ENCODE peak calls at places on chromosomes 4 and X, in four cellular contexts. H, B, R and W are unnamed samples.

GRCh38 chr4:140069068-140069467 is 84.9 kb downstream of the MAML3 start:
- DNase-seq in B (no peak), H (no peak), R (no peak), W (no peak)

GRCh38 chrX:123899701-123900100 is 39.8 kb downstream of the XIAP start:
- DNase-seq in H (no peak), B (no peak), R (no peak), W (no peak)

GRCh38 chr4:121182296-121182695 is 18.2 kb upstream of the TNIP3 start:
- DNase-seq in R (no peak), B (no peak), H (no peak), W (no peak)

GRCh38 chrX:14056201-14056600 is 26.5 kb upstream of the GEMIN8 start:
- DNase-seq in R (no peak), B (no peak), H (no peak), W (no peak)

GRCh38 chrX:132118361-132118760 is 9.5 kb downstream of the FRMD7 start:
- DNase-seq in B (no peak), R (peak), H (no peak), W (no peak)

GRCh38 chr4:87270144-87270543 is 49.7 kb upstream of the KLHL8 start:
- DNase-seq in H (peak), R (peak), B (peak), W (peak)

GRCh38 chrX:125198546-125198945 is 121.1 kb upstream of the TEX13C start:
- DNase-seq in H (no peak), B (no peak), R (no peak), W (no peak)

GRCh38 chr4:58825278-58825677 is 1715.1 kb upstream of the IGFBP7 start:
- DNase-seq in R (no peak), H (no peak), B (no peak), W (no peak)

GRCh38 chrX:1727531-1728027 is 112.7 kb downstream of the ASMT start:
- DNase-seq in B (no peak), R (peak), H (no peak), W (no peak)

GRCh38 chrX:13652256-13653021 is 502 bp upstream of the TCEANC start:
- DNase-seq in B (no peak), R (no peak), H (no peak), W (peak)

GRCh38 chr4:110620352-110621327 is 2.2 kb downstream of the PITX2 start:
- DNase-seq in H (peak), R (peak), B (no peak), W (no peak)

GRCh38 chr4:177528620-177529019 is 86.4 kb upstream of the AGA start:
- DNase-seq in R (no peak), H (no peak), B (no peak), W (no peak)

GRCh38 chr4:113290666-113291065 is 241.2 kb downstream of the ANK2 start:
- DNase-seq in H (no peak), B (no peak), R (no peak), W (no peak)

GRCh38 chrX:153944140-153944799 is at the start of gene RENBP:
- DNase-seq in H (no peak), B (peak), R (peak), W (no peak)

GRCh38 chr4:53804719-53805118 is 213.4 kb upstream of the LNX1 start:
- DNase-seq in H (no peak), B (peak), R (peak), W (no peak)

GRCh38 chr4:184472540-184473264 is 1.6 kb downstream of the IRF2 start:
- DNase-seq in B (peak), H (peak), R (peak), W (no peak)

GRCh38 chrX:148878371-148878770 is 378.0 kb downstream of the AFF2 start:
- DNase-seq in H (no peak), R (no peak), B (no peak), W (no peak)

GRCh38 chr4:87060957-87061356 is 126.1 kb downstream of the AFF1 start:
- DNase-seq in B (no peak), R (no peak), H (no peak), W (peak)

GRCh38 chr4:93080316-93080715 is 748.2 kb upstream of the ATOH1 start:
- DNase-seq in B (no peak), R (no peak), H (no peak), W (no peak)

GRCh38 chr4:41257901-41258300 is 1.2 kb downstream of the UCHL1 start:
- DNase-seq in H (no peak), B (no peak), R (no peak), W (no peak)
- TF ChIP-seq CTCF in H (no peak), B (no peak), R (no peak), W (no peak)

DNA sequence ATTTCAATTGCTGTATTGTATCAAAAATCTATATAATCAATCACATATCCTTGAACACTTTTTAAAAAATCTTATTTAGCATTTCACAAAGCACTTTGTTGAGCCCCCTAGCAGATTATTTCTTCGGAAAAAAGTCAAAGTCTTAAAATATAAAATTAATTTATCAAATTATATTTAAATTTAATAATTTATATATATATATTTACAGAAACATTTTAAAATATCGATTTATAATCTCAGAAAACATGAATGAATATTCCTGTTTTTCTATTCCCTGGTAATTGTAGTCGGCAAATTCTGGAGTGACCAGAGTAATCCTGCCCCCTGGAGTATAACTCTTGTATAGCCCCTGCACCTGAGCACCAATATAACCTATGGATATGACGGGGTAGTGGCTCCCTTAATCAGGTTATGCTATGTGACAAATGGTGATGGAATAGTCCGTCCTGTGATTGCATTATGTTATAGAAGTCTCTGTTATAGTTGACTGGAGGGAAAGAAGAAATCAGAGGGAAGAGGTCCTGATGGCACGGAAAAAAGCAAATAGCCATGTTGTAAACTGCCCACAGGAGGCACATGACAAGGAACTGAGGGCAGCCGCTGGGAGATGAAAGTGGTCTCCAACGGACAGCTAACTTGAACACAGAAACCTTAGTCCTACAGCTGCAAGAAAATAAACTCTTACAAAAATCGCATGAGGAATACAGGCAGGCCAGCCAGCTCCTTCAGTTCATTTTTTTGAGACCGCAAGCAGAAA is 1092.3 kb downstream of the ARAP2 start:
- DNase-seq in R (peak), H (peak), B (peak), W (no peak)
- TF ChIP-seq CTCF in R (peak), H (peak), B (peak), W (peak)

GRCh38 chr4:19888587-19888986 is 363.1 kb upstream of the SLIT2 start:
- DNase-seq in H (no peak), R (no peak), B (no peak), W (no peak)
- TF ChIP-seq CTCF in H (no peak), R (peak), B (no peak), W (no peak)

DNA sequence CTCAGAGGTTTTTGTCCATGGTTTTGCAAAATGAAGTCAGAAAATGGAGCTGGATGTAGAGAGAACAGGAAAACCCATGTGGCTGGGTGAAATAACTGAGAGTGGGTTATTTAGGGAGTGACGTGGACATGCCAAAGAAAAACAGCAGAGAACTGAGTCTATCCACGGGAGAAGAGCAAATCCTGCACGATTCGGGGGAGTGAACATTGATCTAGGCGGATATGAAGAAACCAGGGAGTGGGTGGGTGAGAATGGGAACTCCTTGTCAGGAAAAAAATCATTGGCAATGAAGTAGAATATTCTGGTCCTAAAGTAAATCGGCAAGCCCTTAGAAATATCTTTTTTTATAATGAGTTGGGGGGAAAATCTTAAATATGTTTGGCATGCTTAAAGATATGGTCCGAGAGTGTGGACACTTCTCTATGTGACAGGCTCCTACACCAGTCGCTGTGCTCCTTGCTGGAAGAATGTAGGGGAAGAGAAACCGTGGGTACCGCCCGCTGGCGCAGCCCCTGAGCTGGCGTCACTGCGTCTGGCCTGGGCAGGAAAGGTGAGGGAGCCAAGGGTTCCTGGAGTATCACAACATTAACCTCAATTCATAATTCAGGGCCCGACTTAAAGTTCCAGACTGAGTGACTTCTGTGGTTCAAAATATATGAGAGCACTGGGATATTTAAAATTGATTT is 95.2 kb downstream of the GATB start:
- DNase-seq in H (no peak), R (no peak), B (no peak), W (no peak)
- TF ChIP-seq CTCF in H (no peak), R (no peak), B (no peak), W (no peak)

DNA sequence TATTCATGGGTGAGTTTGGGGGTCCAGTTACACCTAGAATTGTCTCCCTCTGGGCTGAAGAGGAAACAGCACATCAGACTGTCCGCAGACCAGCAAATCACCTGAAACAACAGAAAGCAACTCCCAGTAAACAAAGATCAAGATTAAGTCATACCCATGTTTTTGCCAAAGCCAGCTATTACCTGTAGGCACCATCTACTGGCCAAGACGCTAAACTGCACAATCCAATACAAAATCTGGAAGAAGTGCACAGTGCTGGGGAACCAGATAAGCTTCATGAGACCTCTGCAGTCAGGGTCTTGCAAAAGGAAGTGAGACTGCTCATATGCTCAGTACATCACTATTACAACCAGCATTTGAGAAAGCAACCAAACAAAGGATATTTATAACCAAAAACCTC is 157.5 kb upstream of the ITM2A start:
- DNase-seq in B (no peak), H (peak), R (no peak), W (no peak)
- TF ChIP-seq CTCF in B (no peak), H (peak), R (peak), W (no peak)

DNA sequence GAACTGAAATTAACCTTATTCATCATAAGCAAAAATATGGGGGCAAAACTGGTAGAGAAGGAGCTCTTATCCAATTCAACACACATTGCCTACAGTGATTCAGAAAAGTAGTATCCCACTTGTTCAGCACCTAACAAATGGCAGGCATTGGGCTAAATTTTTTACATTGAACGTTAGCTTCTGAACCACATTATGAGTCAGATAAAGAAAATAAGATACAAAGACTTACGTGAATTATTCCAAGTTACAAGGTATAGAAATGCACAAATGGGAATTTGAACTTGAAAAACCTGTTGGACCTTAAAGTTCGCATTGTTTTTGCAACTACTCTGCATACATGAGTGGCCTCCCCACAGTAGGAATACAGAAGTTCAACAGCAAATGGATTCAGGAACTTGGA is 210.6 kb downstream of the LDB2 start:
- DNase-seq in H (no peak), B (no peak), R (no peak), W (no peak)
- TF ChIP-seq CTCF in H (no peak), B (no peak), R (no peak), W (no peak)